ENCODE peak calls at places on chromosomes 11 and 22, in seven cellular contexts. One of them, this sample, is unnamed.

GRCh38 chr11:110366234-110366633 is 63.5 kb upstream of the FDX1 start:
- DNase-seq in heart right ventricle: peak; percentile 72
- DNase-seq in choroid plexus epithelial cell: peak; percentile 81
- DNase-seq in immature natural killer cell: no peak
- DNase-seq in lower leg skin: no peak
- DNase-seq in bronchial epithelial cell: peak; percentile 78
- DNase-seq in MM.1S: no peak
- DNase-seq in this sample: no peak

GRCh38 chr11:83951521-83951920 is 665.4 kb upstream of the CCDC90B start:
- DNase-seq in heart right ventricle: no peak
- DNase-seq in choroid plexus epithelial cell: no peak
- DNase-seq in immature natural killer cell: no peak
- DNase-seq in lower leg skin: no peak
- DNase-seq in bronchial epithelial cell: peak; percentile 5
- DNase-seq in MM.1S: no peak
- DNase-seq in this sample: no peak

GRCh38 chr11:64003807-64004589 is 17.8 kb downstream of the OTUB1 start:
- DNase-seq in heart right ventricle: no peak
- DNase-seq in choroid plexus epithelial cell: peak; percentile 23
- DNase-seq in immature natural killer cell: no peak
- DNase-seq in lower leg skin: no peak
- DNase-seq in bronchial epithelial cell: no peak
- DNase-seq in MM.1S: no peak
- DNase-seq in this sample: no peak

GRCh38 chr22:44776535-44777363 is 24.4 kb downstream of the ARHGAP8 start:
- DNase-seq in heart right ventricle: no peak
- DNase-seq in choroid plexus epithelial cell: peak; percentile 40
- DNase-seq in immature natural killer cell: no peak
- DNase-seq in lower leg skin: no peak
- DNase-seq in bronchial epithelial cell: no peak
- DNase-seq in MM.1S: no peak
- DNase-seq in this sample: no peak

GRCh38 chr11:26187639-26188038 is 144.3 kb upstream of the ANO3 start:
- DNase-seq in heart right ventricle: no peak
- DNase-seq in choroid plexus epithelial cell: peak; percentile 93
- DNase-seq in immature natural killer cell: no peak
- DNase-seq in lower leg skin: no peak
- DNase-seq in bronchial epithelial cell: peak; percentile 94
- DNase-seq in MM.1S: no peak
- DNase-seq in this sample: no peak

GRCh38 chr22:49417833-49418232 is 409.8 kb downstream of the BRD1 start:
- DNase-seq in heart right ventricle: no peak
- DNase-seq in choroid plexus epithelial cell: no peak
- DNase-seq in immature natural killer cell: no peak
- DNase-seq in lower leg skin: peak; percentile 71
- DNase-seq in bronchial epithelial cell: no peak
- DNase-seq in MM.1S: no peak
- DNase-seq in this sample: no peak

GRCh38 chr22:19679476-19680099 is 34.7 kb upstream of the SEPTIN5 start:
- DNase-seq in heart right ventricle: peak; percentile 38
- DNase-seq in choroid plexus epithelial cell: no peak
- DNase-seq in immature natural killer cell: no peak
- DNase-seq in lower leg skin: no peak
- DNase-seq in bronchial epithelial cell: peak; percentile 1
- DNase-seq in MM.1S: no peak
- DNase-seq in this sample: no peak

GRCh38 chr11:133531971-133532651 is at the start of gene OPCML:
- DNase-seq in heart right ventricle: no peak
- DNase-seq in choroid plexus epithelial cell: no peak
- DNase-seq in immature natural killer cell: no peak
- DNase-seq in lower leg skin: no peak
- DNase-seq in bronchial epithelial cell: no peak
- DNase-seq in MM.1S: no peak
- DNase-seq in this sample: no peak

GRCh38 chr22:24402460-24403192 is 24.8 kb upstream of the ADORA2A start:
- DNase-seq in heart right ventricle: peak; percentile 90
- DNase-seq in choroid plexus epithelial cell: peak; percentile 91
- DNase-seq in immature natural killer cell: no peak
- DNase-seq in lower leg skin: peak; percentile 92
- DNase-seq in bronchial epithelial cell: peak; percentile 94
- DNase-seq in MM.1S: no peak
- DNase-seq in this sample: peak; percentile 60

GRCh38 chr11:17838102-17838501 is 103.5 kb downstream of the KCNC1 start:
- DNase-seq in heart right ventricle: no peak
- DNase-seq in choroid plexus epithelial cell: no peak
- DNase-seq in immature natural killer cell: no peak
- DNase-seq in lower leg skin: no peak
- DNase-seq in bronchial epithelial cell: no peak
- DNase-seq in MM.1S: no peak
- DNase-seq in this sample: no peak

GRCh38 chr11:35145249-35145648 is 6.3 kb downstream of the CD44 start:
- DNase-seq in heart right ventricle: no peak
- DNase-seq in choroid plexus epithelial cell: peak; percentile 61
- DNase-seq in immature natural killer cell: peak; percentile 82
- DNase-seq in lower leg skin: no peak
- DNase-seq in bronchial epithelial cell: no peak
- DNase-seq in MM.1S: peak; percentile 81
- DNase-seq in this sample: no peak

GRCh38 chr11:67030976-67031375 is 8.0 kb downstream of the SYT12 start:
- DNase-seq in heart right ventricle: no peak
- DNase-seq in choroid plexus epithelial cell: no peak
- DNase-seq in immature natural killer cell: no peak
- DNase-seq in lower leg skin: no peak
- DNase-seq in bronchial epithelial cell: no peak
- DNase-seq in MM.1S: no peak
- DNase-seq in this sample: no peak

GRCh38 chr11:96254087-96254486 is 88.9 kb downstream of the MAML2 start:
- DNase-seq in heart right ventricle: peak; percentile 80
- DNase-seq in choroid plexus epithelial cell: peak; percentile 90
- DNase-seq in immature natural killer cell: peak; percentile 47
- DNase-seq in lower leg skin: no peak
- DNase-seq in bronchial epithelial cell: no peak
- DNase-seq in MM.1S: peak; percentile 79
- DNase-seq in this sample: no peak

GRCh38 chr11:135027461-135027860 is 615.4 kb upstream of the B3GAT1 start:
- DNase-seq in heart right ventricle: peak; percentile 16
- DNase-seq in choroid plexus epithelial cell: peak; percentile 75
- DNase-seq in immature natural killer cell: no peak
- DNase-seq in lower leg skin: no peak
- DNase-seq in bronchial epithelial cell: peak; percentile 31
- DNase-seq in MM.1S: peak; percentile 56
- DNase-seq in this sample: no peak

GRCh38 chr11:1060885-1061616 is 13.6 kb upstream of the MUC2 start:
- DNase-seq in heart right ventricle: peak; percentile 23
- DNase-seq in choroid plexus epithelial cell: peak; percentile 19
- DNase-seq in immature natural killer cell: no peak
- DNase-seq in lower leg skin: no peak
- DNase-seq in bronchial epithelial cell: peak; percentile 73
- DNase-seq in MM.1S: no peak
- DNase-seq in this sample: no peak

GRCh38 chr11:1639102-1639620 is 9.6 kb downstream of the KRTAP5-5 start:
- DNase-seq in heart right ventricle: peak; percentile 81
- DNase-seq in choroid plexus epithelial cell: no peak
- DNase-seq in immature natural killer cell: no peak
- DNase-seq in lower leg skin: no peak
- DNase-seq in bronchial epithelial cell: no peak
- DNase-seq in MM.1S: no peak
- DNase-seq in this sample: no peak

GRCh38 chr11:29641201-29641600 is 375.6 kb downstream of the KCNA4 start:
- DNase-seq in heart right ventricle: no peak
- DNase-seq in choroid plexus epithelial cell: no peak
- DNase-seq in immature natural killer cell: no peak
- DNase-seq in lower leg skin: no peak
- DNase-seq in bronchial epithelial cell: peak; percentile 86
- DNase-seq in MM.1S: no peak
- DNase-seq in this sample: no peak

GRCh38 chr11:61377461-61378160 is 14.8 kb upstream of the TMEM216 start:
- DNase-seq in heart right ventricle: no peak
- DNase-seq in choroid plexus epithelial cell: peak; percentile 46
- DNase-seq in immature natural killer cell: no peak
- DNase-seq in lower leg skin: no peak
- DNase-seq in bronchial epithelial cell: peak; percentile 67
- DNase-seq in MM.1S: no peak
- DNase-seq in this sample: no peak

GRCh38 chr11:64969209-64969608 is 2.7 kb downstream of the MAJIN start:
- DNase-seq in heart right ventricle: no peak
- DNase-seq in choroid plexus epithelial cell: peak; percentile 29
- DNase-seq in immature natural killer cell: no peak
- DNase-seq in lower leg skin: no peak
- DNase-seq in bronchial epithelial cell: peak; percentile 97
- DNase-seq in MM.1S: no peak
- DNase-seq in this sample: no peak

GRCh38 chr22:25172153-25172552 is 27.5 kb upstream of the CRYBB3 start:
- DNase-seq in heart right ventricle: no peak
- DNase-seq in choroid plexus epithelial cell: peak; percentile 8
- DNase-seq in immature natural killer cell: no peak
- DNase-seq in lower leg skin: no peak
- DNase-seq in bronchial epithelial cell: peak; percentile 13
- DNase-seq in MM.1S: no peak
- DNase-seq in this sample: no peak

GRCh38 chr22:35995772-35996171 is 32.9 kb downstream of the RBFOX2 start:
- DNase-seq in heart right ventricle: peak; percentile 89
- DNase-seq in choroid plexus epithelial cell: peak; percentile 90
- DNase-seq in immature natural killer cell: no peak
- DNase-seq in lower leg skin: peak; percentile 93
- DNase-seq in bronchial epithelial cell: peak; percentile 27
- DNase-seq in MM.1S: no peak
- DNase-seq in this sample: peak; percentile 52

GRCh38 chr11:111419641-111420327 is 40.7 kb upstream of the POU2AF1 start:
- DNase-seq in heart right ventricle: no peak
- DNase-seq in choroid plexus epithelial cell: no peak
- DNase-seq in immature natural killer cell: no peak
- DNase-seq in lower leg skin: peak; percentile 74
- DNase-seq in bronchial epithelial cell: no peak
- DNase-seq in MM.1S: no peak
- DNase-seq in this sample: no peak

GRCh38 chr11:8773916-8774537 is 91.4 kb downstream of the RPL27A start:
- DNase-seq in heart right ventricle: no peak
- DNase-seq in choroid plexus epithelial cell: no peak
- DNase-seq in immature natural killer cell: no peak
- DNase-seq in lower leg skin: peak; percentile 29
- DNase-seq in bronchial epithelial cell: peak; percentile 89
- DNase-seq in MM.1S: no peak
- DNase-seq in this sample: no peak

GRCh38 chr22:38705235-38706100 is at the start of gene GTPBP1:
- DNase-seq in heart right ventricle: peak; percentile 100
- DNase-seq in choroid plexus epithelial cell: peak; percentile 100
- DNase-seq in immature natural killer cell: peak; percentile 99
- DNase-seq in lower leg skin: peak; percentile 99
- DNase-seq in bronchial epithelial cell: peak; percentile 100
- DNase-seq in MM.1S: peak; percentile 100
- DNase-seq in this sample: peak; percentile 99

GRCh38 chr22:46549971-46550641 is 12.7 kb upstream of the CELSR1 start:
- DNase-seq in heart right ventricle: no peak
- DNase-seq in choroid plexus epithelial cell: no peak
- DNase-seq in immature natural killer cell: no peak
- DNase-seq in lower leg skin: no peak
- DNase-seq in bronchial epithelial cell: no peak
- DNase-seq in MM.1S: no peak
- DNase-seq in this sample: no peak

GRCh38 chr11:73178092-73178539 is 36.0 kb upstream of the FCHSD2 start:
- DNase-seq in heart right ventricle: peak; percentile 88
- DNase-seq in choroid plexus epithelial cell: peak; percentile 84
- DNase-seq in immature natural killer cell: peak; percentile 62
- DNase-seq in lower leg skin: peak; percentile 96
- DNase-seq in bronchial epithelial cell: peak; percentile 64
- DNase-seq in MM.1S: peak; percentile 86
- DNase-seq in this sample: peak; percentile 94

GRCh38 chr11:2196970-2197770 is 25.6 kb upstream of the TH start:
- DNase-seq in heart right ventricle: peak; percentile 66
- DNase-seq in choroid plexus epithelial cell: peak; percentile 78
- DNase-seq in immature natural killer cell: peak; percentile 71
- DNase-seq in lower leg skin: peak; percentile 94
- DNase-seq in bronchial epithelial cell: peak; percentile 36
- DNase-seq in MM.1S: peak; percentile 49
- DNase-seq in this sample: peak; percentile 17

GRCh38 chr11:17405232-17406005 is 17.0 kb upstream of the KCNJ11 start:
- DNase-seq in heart right ventricle: peak; percentile 71
- DNase-seq in choroid plexus epithelial cell: peak; percentile 62
- DNase-seq in immature natural killer cell: no peak
- DNase-seq in lower leg skin: peak; percentile 90
- DNase-seq in bronchial epithelial cell: no peak
- DNase-seq in MM.1S: peak; percentile 37
- DNase-seq in this sample: peak; percentile 61

GRCh38 chr22:37009490-37009889 is 9.8 kb downstream of the TST start:
- DNase-seq in heart right ventricle: no peak
- DNase-seq in choroid plexus epithelial cell: no peak
- DNase-seq in immature natural killer cell: no peak
- DNase-seq in lower leg skin: no peak
- DNase-seq in bronchial epithelial cell: no peak
- DNase-seq in MM.1S: no peak
- DNase-seq in this sample: no peak

GRCh38 chr11:119518746-119519382 is 95.9 kb upstream of the THY1 start:
- DNase-seq in heart right ventricle: no peak
- DNase-seq in choroid plexus epithelial cell: peak; percentile 53
- DNase-seq in immature natural killer cell: no peak
- DNase-seq in lower leg skin: no peak
- DNase-seq in bronchial epithelial cell: peak; percentile 59
- DNase-seq in MM.1S: peak; percentile 23
- DNase-seq in this sample: no peak

GRCh38 chr22:37203354-37204044 is 8.8 kb downstream of the SSTR3 start:
- DNase-seq in heart right ventricle: no peak
- DNase-seq in choroid plexus epithelial cell: no peak
- DNase-seq in immature natural killer cell: no peak
- DNase-seq in lower leg skin: no peak
- DNase-seq in bronchial epithelial cell: no peak
- DNase-seq in MM.1S: no peak
- DNase-seq in this sample: no peak

This sample was measured in ascending aorta.